ENCODE peak calls at places on chromosomes 1 and 21, in ten cellular contexts. S is heart left ventricle, H is kidney, Z is ovary, A is lung, I is glutamatergic neuron, E is fibroblast of lung, D is keratinocyte, J is WTC11, U is right lobe of liver. G is an unnamed sample.

GRCh38 chr1:167708940-167709389 is 12.8 kb upstream of the MPZL1 start:
- DNase-seq in J (no peak), D (no peak), H (no peak), Z (no peak), U (no peak), S (no peak), A (no peak), I (no peak), E (no peak), G (no peak)

GRCh38 chr21:41167348-41168342 is at the start of gene BACE2:
- DNase-seq in D (no peak), U (peak), S (peak), J (peak), Z (peak), E (peak), A (peak), I (peak), H (peak), G (no peak)

GRCh38 chr1:18955442-18956188 is 861 bp downstream of the IFFO2 start:
- DNase-seq in S (peak), E (no peak), A (no peak), U (peak), Z (peak), D (no peak), J (peak), I (peak), H (peak), G (no peak)

GRCh38 chr1:155970531-155971167 is 7.7 kb downstream of the ARHGEF2 start:
- DNase-seq in Z (peak), I (no peak), E (peak), U (no peak), S (peak), D (no peak), J (no peak), A (peak), H (peak), G (peak)

GRCh38 chr21:25457411-25457810 is 149.9 kb downstream of the MRPL39 start:
- DNase-seq in J (no peak), D (no peak), Z (no peak), A (no peak), S (no peak), I (no peak), U (no peak), E (peak), H (no peak), G (no peak)

GRCh38 chr1:39829791-39830533 is 41.3 kb upstream of the BMP8B start:
- DNase-seq in U (no peak), I (no peak), Z (no peak), D (no peak), J (no peak), S (no peak), E (peak), A (no peak), H (no peak), G (no peak)

GRCh38 chr1:181262069-181262468 is 173.6 kb downstream of the IER5 start:
- DNase-seq in Z (no peak), A (peak), S (no peak), U (no peak), I (no peak), H (no peak), J (no peak), E (no peak), D (no peak), G (no peak)

GRCh38 chr1:228246216-228246900 is 38.5 kb downstream of the OBSCN start:
- DNase-seq in Z (no peak), A (no peak), S (no peak), J (no peak), D (no peak), H (no peak), E (no peak), U (no peak), I (no peak), G (no peak)

GRCh38 chr1:152162826-152163463 is 3.9 kb upstream of the RPTN start:
- DNase-seq in U (no peak), E (peak), D (no peak), A (no peak), H (no peak), S (no peak), J (no peak), I (no peak), Z (no peak), G (no peak)

GRCh38 chr1:176857632-176858031 is 306.9 kb downstream of the ASTN1 start:
- DNase-seq in A (no peak), J (no peak), Z (no peak), H (no peak), E (peak), U (no peak), S (no peak), D (peak), I (no peak), G (no peak)

GRCh38 chr1:156848461-156849150 is 10.3 kb downstream of the INSRR start:
- DNase-seq in Z (no peak), E (peak), S (no peak), H (no peak), U (no peak), J (peak), D (peak), I (no peak), A (peak), G (no peak)

GRCh38 chr1:41726899-41727748 is 191.6 kb downstream of the HIVEP3 start:
- DNase-seq in I (no peak), A (peak), D (no peak), S (peak), U (peak), J (peak), Z (no peak), E (no peak), H (peak), G (peak)

GRCh38 chr1:167486090-167486824 is 32.1 kb downstream of the CD247 start:
- DNase-seq in U (no peak), E (no peak), I (no peak), A (no peak), S (no peak), H (no peak), Z (no peak), J (no peak), D (no peak), G (no peak)

GRCh38 chr1:214900590-214900989 is 181.9 kb upstream of the KCNK2 start:
- DNase-seq in H (no peak), D (no peak), Z (no peak), U (no peak), S (no peak), A (no peak), J (no peak), I (no peak), E (no peak), G (no peak)

GRCh38 chr21:21159253-21159899 is 161.2 kb downstream of the NCAM2 start:
- DNase-seq in S (no peak), Z (no peak), I (no peak), E (peak), J (no peak), H (no peak), D (no peak), U (no peak), A (no peak), G (no peak)

GRCh38 chr1:41340655-41341364 is 20.4 kb upstream of the FOXO6 start:
- DNase-seq in U (no peak), J (no peak), I (no peak), E (no peak), Z (no peak), D (no peak), S (no peak), A (no peak), H (no peak), G (no peak)

GRCh38 chr1:2786329-2787162 is 14.9 kb downstream of the TTC34 start:
- DNase-seq in U (peak), J (peak), I (peak), S (no peak), E (no peak), Z (no peak), D (no peak), A (no peak), H (peak), G (peak)
- TF ChIP-seq CTCF in U (peak), J (peak), I (peak), S (peak), E (no peak), Z (no peak), D (peak), A (peak), H (peak), G (peak)

GRCh38 chr1:182527680-182528079 is 61.4 kb downstream of the RNASEL start:
- DNase-seq in A (no peak), S (no peak), I (no peak), J (no peak), H (no peak), U (no peak), D (no peak), E (no peak), Z (no peak), G (no peak)
- TF ChIP-seq CTCF in A (no peak), S (no peak), I (no peak), J (no peak), H (no peak), U (no peak), D (no peak), E (no peak), Z (no peak), G (no peak)

GRCh38 chr1:47675047-47675675 is 237.3 kb downstream of the FOXD2 start:
- DNase-seq in I (no peak), H (no peak), D (no peak), E (no peak), Z (no peak), S (no peak), U (peak), A (peak), J (no peak), G (no peak)
- TF ChIP-seq CTCF in I (no peak), H (no peak), D (no peak), E (no peak), Z (no peak), S (no peak), U (no peak), A (no peak), J (no peak), G (no peak)

GRCh38 chr1:114216431-114217173 is 62.9 kb upstream of the SYT6 start:
- DNase-seq in A (no peak), D (no peak), J (no peak), E (no peak), S (no peak), Z (no peak), H (no peak), U (no peak), I (no peak), G (no peak)

GRCh38 chr1:114222920-114223319 is 69.3 kb upstream of the SYT6 start:
- DNase-seq in Z (no peak), A (no peak), D (no peak), S (no peak), H (no peak), E (no peak), J (no peak), I (no peak), U (no peak), G (no peak)

GRCh38 chr1:114218397-114219237 is 64.9 kb upstream of the SYT6 start:
- DNase-seq in J (no peak), Z (no peak), S (no peak), A (no peak), U (no peak), H (no peak), D (no peak), E (no peak), I (no peak), G (no peak)

GRCh38 chr1:114215426-114215825 is 61.8 kb upstream of the SYT6 start:
- DNase-seq in D (no peak), E (no peak), U (no peak), I (no peak), S (no peak), A (no peak), H (no peak), J (no peak), Z (no peak), G (no peak)

GRCh38 chr1:114219247-114219872 is 65.7 kb upstream of the SYT6 start:
- DNase-seq in Z (no peak), I (no peak), J (no peak), U (no peak), S (no peak), E (no peak), D (no peak), H (no peak), A (no peak), G (no peak)
- TF ChIP-seq CTCF in Z (no peak), I (no peak), J (no peak), U (no peak), S (peak), E (no peak), D (no peak), H (peak), A (no peak), G (no peak)

GRCh38 chr1:68204965-68205630 is 27.2 kb downstream of the WLS start:
- DNase-seq in S (peak), A (no peak), D (no peak), E (no peak), H (no peak), Z (no peak), J (no peak), U (peak), I (no peak), G (no peak)

GRCh38 chr1:68207129-68207689 is 25.1 kb downstream of the WLS start:
- DNase-seq in A (no peak), H (no peak), Z (no peak), S (no peak), E (peak), U (no peak), J (no peak), D (no peak), I (no peak), G (no peak)

GRCh38 chr1:68210027-68210426 is 22.3 kb downstream of the WLS start:
- DNase-seq in Z (no peak), H (no peak), I (no peak), J (no peak), U (no peak), D (no peak), S (no peak), E (no peak), A (no peak), G (no peak)

GRCh38 chr1:68202239-68202832 is 30.0 kb downstream of the WLS start:
- DNase-seq in Z (no peak), I (no peak), H (no peak), A (no peak), E (peak), D (no peak), S (no peak), U (no peak), J (no peak), G (no peak)

DNA sequence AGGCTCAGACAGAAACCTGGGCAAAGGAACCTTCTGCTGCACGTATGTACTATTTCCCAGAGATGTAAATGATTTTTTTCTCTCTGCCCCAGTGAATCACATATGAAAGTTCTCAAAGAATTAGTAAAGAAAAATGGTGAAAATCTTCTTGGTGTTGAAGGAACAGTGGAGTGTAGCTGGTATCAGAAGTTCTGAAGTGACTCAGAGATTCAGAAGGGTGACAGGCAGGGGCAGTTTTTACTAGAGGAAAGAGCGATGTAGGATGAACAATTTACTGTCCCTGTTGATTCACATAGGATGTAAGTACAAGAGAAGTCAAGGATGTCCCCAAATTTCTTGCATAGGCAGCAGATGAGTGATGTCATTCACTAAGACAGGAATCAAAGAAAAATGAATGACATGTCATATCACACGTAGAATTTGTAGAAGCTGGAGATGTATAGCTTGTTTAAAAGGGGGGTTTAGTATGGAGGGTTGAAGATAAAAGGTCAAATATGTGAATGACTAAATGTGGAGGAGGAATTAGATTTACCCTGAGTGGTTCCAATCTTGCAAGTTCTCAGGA is 26.4 kb downstream of the WLS start:
- DNase-seq in S (no peak), J (no peak), E (no peak), A (no peak), I (no peak), H (no peak), U (no peak), D (no peak), Z (no peak), G (no peak)
- TF ChIP-seq CTCF in S (no peak), J (no peak), E (no peak), A (no peak), I (no peak), H (no peak), U (no peak), D (no peak), Z (no peak), G (no peak)

G was measured in dorsolateral prefrontal cortex.